ENCODE peak calls at places on chromosomes 6 and 20, in nine cellular contexts. W is RWPE1; Y is caudate nucleus; T is fibroblast of lung; L is psoas muscle; X is PC-3; H is CD8-positive, alpha-beta memory T cell; J is CD8-positive, alpha-beta T cell; S is effector memory CD4-positive, alpha-beta T cell. R is an unnamed sample.

GRCh38 chr6:136037885-136038460 is 186.5 kb downstream of the PDE7B start:
- DNase-seq in X (no peak), W (no peak), S (no peak), L (peak), T (peak), J (no peak), Y (no peak), H (no peak), R (no peak)

GRCh38 chr20:12113468-12114371 is 196.0 kb downstream of the BTBD3 start:
- DNase-seq in T (peak), X (peak), H (no peak), S (no peak), L (no peak), Y (no peak), W (no peak), J (no peak), R (no peak)

GRCh38 chr6:165725201-165725600 is 62.2 kb upstream of the PDE10A start:
- DNase-seq in T (no peak), S (no peak), X (no peak), L (no peak), Y (no peak), H (no peak), J (no peak), W (no peak), R (no peak)

GRCh38 chr6:82836022-82836575 is 229.5 kb downstream of the UBE3D start:
- DNase-seq in Y (no peak), W (no peak), L (peak), H (no peak), J (no peak), T (no peak), S (no peak), X (no peak), R (no peak)

GRCh38 chr6:43772571-43773049 is 2.6 kb downstream of the VEGFA start:
- DNase-seq in S (no peak), X (no peak), Y (no peak), L (peak), T (peak), H (no peak), J (no peak), W (no peak), R (no peak)

GRCh38 chr20:23228912-23229311 is 121.7 kb upstream of the NXT1 start:
- DNase-seq in L (no peak), X (no peak), S (no peak), J (no peak), T (peak), H (no peak), W (no peak), Y (no peak), R (peak)

GRCh38 chr6:20474756-20475542 is 59.3 kb upstream of the CDKAL1 start:
- DNase-seq in H (no peak), J (no peak), Y (no peak), S (no peak), L (no peak), T (no peak), X (no peak), W (no peak), R (no peak)

GRCh38 chr6:52390361-52390727 is 28.4 kb downstream of the PAQR8 start:
- DNase-seq in L (no peak), H (peak), W (peak), Y (no peak), T (peak), J (peak), S (peak), X (peak), R (peak)

GRCh38 chr6:170224694-170225660 is 65.9 kb downstream of the DLL1 start:
- DNase-seq in S (no peak), X (peak), H (no peak), L (no peak), Y (no peak), W (peak), T (peak), J (no peak), R (no peak)

GRCh38 chr20:46951840-46952497 is 57.3 kb downstream of the EYA2 start:
- DNase-seq in W (no peak), J (no peak), H (no peak), S (no peak), Y (no peak), T (peak), X (peak), L (no peak), R (no peak)

GRCh38 chr6:143999406-143999805 is 8.7 kb downstream of the PLAGL1 start:
- DNase-seq in Y (no peak), S (no peak), J (no peak), H (no peak), L (no peak), X (peak), T (peak), W (no peak), R (peak)

GRCh38 chr20:22586645-22587310 is 2.4 kb upstream of the FOXA2 start:
- DNase-seq in L (peak), S (no peak), H (no peak), W (peak), X (peak), T (no peak), Y (no peak), J (no peak), R (no peak)

GRCh38 chr6:166275714-166276166 is 32.5 kb downstream of the PRR18 start:
- DNase-seq in L (peak), W (peak), H (peak), T (peak), Y (peak), X (peak), J (peak), S (peak), R (peak)

GRCh38 chr6:132084811-132085509 is 133.8 kb upstream of the CCN2 start:
- DNase-seq in S (no peak), J (no peak), Y (no peak), T (peak), L (no peak), H (no peak), W (no peak), X (peak), R (peak)

GRCh38 chr6:170128346-170128745 is 162.5 kb downstream of the DLL1 start:
- DNase-seq in X (no peak), S (no peak), W (no peak), Y (no peak), L (no peak), T (no peak), H (no peak), J (no peak), R (no peak)

GRCh38 chr6:57198926-57199636 is 23.0 kb downstream of the RAB23 start:
- DNase-seq in H (no peak), S (no peak), X (no peak), W (no peak), Y (no peak), T (no peak), L (no peak), J (no peak), R (no peak)
- H3K27ac ChIP-seq in H (no peak), S (no peak), X (no peak), W (no peak), Y (no peak), T (no peak), L (no peak), J (no peak), R (no peak)

GRCh38 chr6:11526156-11526505 is 11.4 kb upstream of the TMEM170B start:
- DNase-seq in W (no peak), L (no peak), T (no peak), J (no peak), Y (no peak), S (no peak), H (no peak), X (no peak), R (no peak)

GRCh38 chr6:11527274-11527870 is 10.2 kb upstream of the TMEM170B start:
- DNase-seq in J (no peak), S (no peak), H (no peak), Y (no peak), L (no peak), X (peak), T (no peak), W (no peak), R (no peak)

GRCh38 chr6:11522819-11523218 is 14.7 kb upstream of the TMEM170B start:
- DNase-seq in H (no peak), J (no peak), T (no peak), Y (no peak), W (no peak), L (no peak), X (no peak), S (no peak), R (no peak)

GRCh38 chr6:11525468-11526155 is 11.9 kb upstream of the TMEM170B start:
- DNase-seq in L (peak), S (no peak), H (no peak), T (no peak), J (no peak), X (peak), W (no peak), Y (no peak), R (no peak)
- H3K27ac ChIP-seq in L (peak), S (no peak), H (no peak), T (no peak), J (no peak), X (no peak), W (no peak), Y (no peak), R (no peak)

GRCh38 chr6:133132583-133132982 is 108.6 kb upstream of the EYA4 start:
- DNase-seq in W (no peak), T (no peak), J (no peak), L (no peak), Y (no peak), S (no peak), X (no peak), H (no peak), R (no peak)

GRCh38 chr6:133129556-133129955 is 111.6 kb upstream of the EYA4 start:
- DNase-seq in T (no peak), L (no peak), W (no peak), S (no peak), J (no peak), Y (no peak), H (no peak), X (peak), R (no peak)

GRCh38 chr6:133132092-133132491 is 109.1 kb upstream of the EYA4 start:
- DNase-seq in W (no peak), L (no peak), Y (no peak), X (peak), H (no peak), T (peak), J (no peak), S (no peak), R (no peak)

GRCh38 chr6:133131621-133132020 is 109.5 kb upstream of the EYA4 start:
- DNase-seq in S (no peak), H (no peak), J (no peak), T (no peak), X (no peak), W (no peak), Y (no peak), L (peak), R (no peak)

GRCh38 chr6:133130863-133131262 is 110.3 kb upstream of the EYA4 start:
- DNase-seq in L (peak), Y (no peak), X (peak), S (no peak), T (peak), W (peak), H (no peak), J (no peak), R (no peak)
- H3K27ac ChIP-seq in L (peak), Y (no peak), X (peak), S (no peak), T (no peak), W (peak), H (no peak), J (no peak), R (no peak)

GRCh38 chr6:13378669-13379590 is 50.6 kb upstream of the TBC1D7 start:
- DNase-seq in H (no peak), Y (no peak), W (no peak), X (peak), L (no peak), S (no peak), J (no peak), T (no peak), R (no peak)
- H3K27ac ChIP-seq in H (no peak), Y (no peak), W (no peak), X (no peak), L (no peak), S (no peak), J (no peak), T (no peak), R (no peak)

GRCh38 chr6:34343823-34344222 is 48.6 kb downstream of the NUDT3 start:
- DNase-seq in W (no peak), X (no peak), H (no peak), J (no peak), T (no peak), L (no peak), Y (no peak), S (no peak), R (no peak)
- H3K27ac ChIP-seq in W (no peak), X (no peak), H (no peak), J (no peak), T (no peak), L (peak), Y (no peak), S (no peak), R (no peak)

GRCh38 chr20:50048420-50049166 is 64.4 kb downstream of the UBE2V1 start:
- DNase-seq in H (peak), X (no peak), T (peak), J (peak), S (no peak), Y (no peak), W (no peak), L (no peak), R (no peak)
- H3K27ac ChIP-seq in H (no peak), X (no peak), T (peak), J (no peak), S (no peak), Y (no peak), W (no peak), L (peak), R (no peak)

R was measured in brain microvascular endothelial cell.